ENCODE peak calls at places on chromosomes 11 and 22, in six cellular contexts. T is A549, N is HepG2, U is endothelial cell of umbilical vein, E is K562, D is GM12878. W is an unnamed sample.

GRCh38 chr11:61361237-61361636 is 445 bp downstream of the CYB561A3 start:
- DNase-seq in D (no peak), E (peak; percentile 14), N (no peak), U (no peak), T (no peak), W (no peak)

GRCh38 chr11:77361184-77361583 is 59.7 kb upstream of the GDPD4 start:
- DNase-seq in U (no peak), N (no peak), D (no peak), T (no peak), E (no peak), W (no peak)

GRCh38 chr11:135002236-135002635 is 590.2 kb upstream of the B3GAT1 start:
- DNase-seq in U (no peak), T (no peak), E (no peak), N (no peak), D (no peak), W (no peak)

GRCh38 chr11:31492320-31492913 is 17.0 kb downstream of the IMMP1L start:
- DNase-seq in E (no peak), D (no peak), U (no peak), T (no peak), N (no peak), W (no peak)

GRCh38 chr11:83292709-83293435 is 6.7 kb upstream of the CCDC90B start:
- DNase-seq in U (peak; percentile 46), D (no peak), E (peak; percentile 35), N (peak; percentile 57), T (peak; percentile 60), W (peak; percentile 71)

GRCh38 chr11:116193321-116194114 is 579.3 kb downstream of the BUD13 start:
- DNase-seq in N (peak; percentile 17), T (peak; percentile 15), U (peak; percentile 23), E (no peak), D (no peak), W (no peak)

GRCh38 chr11:118889796-118890195 is 6.1 kb downstream of the CXCR5 start:
- DNase-seq in U (no peak), D (no peak), N (no peak), T (no peak), E (no peak), W (no peak)

GRCh38 chr11:45771194-45771941 is 33.6 kb upstream of the SLC35C1 start:
- DNase-seq in D (no peak), N (peak; percentile 23), E (peak; percentile 67), U (peak; percentile 71), T (peak; percentile 66), W (peak; percentile 60)

GRCh38 chr11:66891849-66892660 is 35.2 kb downstream of the LRFN4 start:
- DNase-seq in D (peak; percentile 88), E (peak; percentile 85), T (peak; percentile 97), U (peak; percentile 83), N (peak; percentile 88), W (peak; percentile 93)

GRCh38 chr11:92180664-92181251 is 43.9 kb upstream of the FAT3 start:
- DNase-seq in D (no peak), T (no peak), E (no peak), N (no peak), U (no peak), W (no peak)

GRCh38 chr22:44526431-44527115 is 28.5 kb upstream of the RTL6 start:
- DNase-seq in D (no peak), U (no peak), E (no peak), T (no peak), N (no peak), W (no peak)

GRCh38 chr11:93570759-93571413 is 27.7 kb upstream of the SMCO4 start:
- DNase-seq in T (peak; percentile 35), D (no peak), E (no peak), N (peak; percentile 90), U (no peak), W (peak; percentile 32)

GRCh38 chr11:59429924-59430516 is 3.8 kb upstream of the OR5A2 start:
- DNase-seq in E (peak; percentile 65), T (peak; percentile 29), U (peak; percentile 54), D (peak; percentile 61), N (peak; percentile 53), W (peak; percentile 71)

GRCh38 chr11:25317221-25317620 is 820.4 kb downstream of the LUZP2 start:
- DNase-seq in T (no peak), U (no peak), N (no peak), E (no peak), D (no peak), W (no peak)

GRCh38 chr22:20130319-20130718 is 1.3 kb upstream of the ZDHHC8 start:
- DNase-seq in D (no peak), T (no peak), U (no peak), N (no peak), E (no peak), W (no peak)

GRCh38 chr11:2390091-2390870 is 10.3 kb upstream of the TSSC4 start:
- DNase-seq in T (no peak), D (no peak), U (no peak), E (no peak), N (no peak), W (no peak)

GRCh38 chr22:30365891-30366290 is 9.1 kb downstream of the CCDC157 start:
- DNase-seq in E (no peak), T (no peak), N (no peak), U (no peak), D (no peak), W (no peak)

GRCh38 chr11:2076441-2076840 is 62.7 kb downstream of the IGF2 start:
- DNase-seq in E (no peak), U (no peak), T (no peak), D (no peak), N (no peak), W (no peak)

GRCh38 chr11:33025339-33025722 is 9.7 kb downstream of the DEPDC7 start:
- DNase-seq in T (no peak), E (no peak), N (no peak), U (no peak), D (no peak), W (no peak)

GRCh38 chr22:46892866-46893265 is 130.4 kb downstream of the TBC1D22A start:
- DNase-seq in D (no peak), U (no peak), E (no peak), N (no peak), T (no peak), W (no peak)

GRCh38 chr11:15929371-15929801 is 427.0 kb downstream of the SOX6 start:
- DNase-seq in D (no peak), N (no peak), T (no peak), U (no peak), E (no peak), W (no peak)

GRCh38 chr11:12458042-12458441 is 80.7 kb downstream of the PARVA start:
- DNase-seq in U (no peak), N (no peak), D (no peak), E (no peak), T (no peak), W (no peak)

GRCh38 chr11:11148104-11148509 is 204.9 kb downstream of the CSNK2A3 start:
- DNase-seq in T (no peak), D (no peak), U (no peak), N (no peak), E (no peak), W (peak; percentile 26)

GRCh38 chr22:30858976-30859713 is 109.4 kb downstream of the MORC2 start:
- DNase-seq in T (no peak), D (no peak), N (no peak), U (no peak), E (peak; percentile 1), W (no peak)

GRCh38 chr11:113363406-113363805 is 24.2 kb upstream of the ANKK1 start:
- DNase-seq in U (no peak), E (no peak), D (no peak), T (no peak), N (no peak), W (no peak)

GRCh38 chr11:90856790-90857189 is 633.9 kb upstream of the CHORDC1 start:
- DNase-seq in T (no peak), U (no peak), E (no peak), N (no peak), D (no peak), W (no peak)

GRCh38 chr22:19410941-19411689 is 20.4 kb downstream of the HIRA start:
- DNase-seq in E (no peak), U (no peak), T (no peak), D (no peak), N (no peak), W (no peak)

GRCh38 chr22:42688241-42688913 is 32.3 kb downstream of the A4GALT start:
- DNase-seq in U (peak; percentile 51), E (peak; percentile 37), N (peak; percentile 57), D (no peak), T (peak; percentile 33), W (no peak)
- TF ChIP-seq POLR2A in U (no peak), E (no peak), N (no peak), D (no peak), T (no peak), W (no peak)

GRCh38 chr11:63635762-63636465 is 21.7 kb upstream of the PLAAT3 start:
- DNase-seq in E (peak; percentile 66), N (peak; percentile 47), D (peak; percentile 20), T (peak; percentile 81), U (peak; percentile 68), W (peak; percentile 76)
- TF ChIP-seq MAX in E (no peak), N (no peak), D (no peak), T (no peak), U (no peak), W (no peak)

GRCh38 chr11:73469401-73469800 is 93.2 kb downstream of the RELT start:
- DNase-seq in N (no peak), T (no peak), E (no peak), D (no peak), U (peak; percentile 66), W (no peak)

GRCh38 chr11:73468590-73469161 is 92.5 kb downstream of the RELT start:
- DNase-seq in T (no peak), N (no peak), E (no peak), U (no peak), D (no peak), W (no peak)

GRCh38 chr11:73473252-73473651 is 97.1 kb downstream of the RELT start:
- DNase-seq in E (no peak), T (no peak), D (no peak), U (no peak), N (no peak), W (no peak)

GRCh38 chr11:73467505-73467904 is 91.3 kb downstream of the RELT start:
- DNase-seq in D (no peak), T (no peak), U (no peak), N (no peak), E (no peak), W (no peak)

GRCh38 chr11:73470036-73470624 is 93.9 kb downstream of the RELT start:
- DNase-seq in N (no peak), E (no peak), U (no peak), D (no peak), T (no peak), W (no peak)
- TF ChIP-seq MYC in N (no peak), E (no peak), U (no peak), D (no peak), T (no peak), W (no peak)

DNA sequence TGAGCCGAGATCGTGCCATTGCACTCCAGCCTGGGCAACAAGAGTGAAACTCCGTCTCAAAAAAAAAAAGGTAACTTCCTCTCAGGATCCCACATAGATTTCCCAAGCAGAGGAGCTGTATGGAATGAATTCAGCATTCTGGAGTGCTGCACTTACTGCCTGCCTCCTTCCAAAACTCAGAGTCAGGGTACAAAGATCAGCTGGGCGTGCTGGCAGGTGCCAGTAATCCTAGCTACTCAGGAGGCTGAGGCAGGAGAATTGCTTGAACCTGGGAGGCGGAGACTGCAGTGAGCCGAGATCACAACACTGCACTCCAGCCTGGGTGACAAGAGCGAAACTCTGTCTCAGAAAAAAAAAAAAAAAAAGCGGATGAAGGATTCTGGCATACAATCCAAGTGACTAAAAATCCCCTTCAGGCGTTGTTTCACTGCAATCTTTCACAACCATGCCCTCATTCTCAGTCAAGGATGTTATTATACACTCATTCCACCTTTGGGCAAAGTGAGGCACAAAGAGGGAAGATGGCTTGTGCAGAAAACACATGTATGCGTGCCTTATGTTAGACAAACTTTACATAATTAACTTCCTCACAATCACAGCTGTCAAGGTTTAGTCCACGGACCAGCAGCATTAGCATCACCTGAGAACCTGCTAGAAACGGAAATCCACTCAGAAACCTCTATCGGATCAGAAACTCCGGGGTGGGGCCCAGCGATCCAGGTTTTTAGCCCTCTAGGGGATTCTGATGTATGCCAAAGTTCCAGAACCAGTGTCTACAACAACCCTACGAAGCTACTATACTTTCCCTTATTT is 1.1 kb upstream of the NOL12 start:
- DNase-seq in U (no peak), N (peak; percentile 58), D (no peak), E (no peak), T (no peak), W (no peak)
- TF ChIP-seq POLR2A in U (no peak), N (no peak), D (no peak), E (no peak), T (no peak), W (no peak)

W was measured in NB4.